ENCODE peak calls at places on chromosomes 16 and 17, in five cellular contexts. N, O, L, C and W are unnamed samples.

GRCh38 chr17:50546701-50547034 is 306 bp upstream of the SPATA20 start:
- DNase-seq in N (no peak), O (no peak), L (no peak), C (no peak), W (no peak)

GRCh38 chr17:38733315-38734234 is 3.4 kb downstream of the CISD3 start:
- DNase-seq in N (peak; percentile 75), O (peak; percentile 73), L (peak; percentile 68), C (no peak), W (no peak)

GRCh38 chr16:12217341-12217740 is 240.8 kb downstream of the SNX29 start:
- DNase-seq in N (no peak), O (no peak), L (no peak), C (no peak), W (no peak)

GRCh38 chr17:63274156-63274555 is 171.9 kb downstream of the CYB561 start:
- DNase-seq in N (no peak), O (no peak), L (no peak), C (no peak), W (no peak)

GRCh38 chr16:82091225-82091624 is 56.2 kb downstream of the HSD17B2 start:
- DNase-seq in N (no peak), O (no peak), L (no peak), C (no peak), W (no peak)

GRCh38 chr17:44909681-44910144 is 5.6 kb downstream of the GFAP start:
- DNase-seq in N (no peak), O (no peak), L (no peak), C (no peak), W (no peak)

GRCh38 chr17:35879748-35880654 is at the start of gene CCL5:
- DNase-seq in N (no peak), O (no peak), L (no peak), C (peak; percentile 84), W (no peak)

GRCh38 chr17:74756891-74757290 is 8.5 kb downstream of the NHERF1 start:
- DNase-seq in N (no peak), O (no peak), L (no peak), C (no peak), W (no peak)

GRCh38 chr17:78379134-78379497 is 667 bp downstream of the PGS1 start:
- DNase-seq in N (no peak), O (no peak), L (peak; percentile 81), C (no peak), W (no peak)

GRCh38 chr17:27087935-27088766 is 205.8 kb upstream of the WSB1 start:
- DNase-seq in N (no peak), O (no peak), L (no peak), C (no peak), W (no peak)

GRCh38 chr17:73455050-73455687 is 143.4 kb upstream of the CDC42EP4 start:
- DNase-seq in N (no peak), O (no peak), L (no peak), C (no peak), W (no peak)

GRCh38 chr16:88393571-88393970 is 10.8 kb downstream of the ZNF469 start:
- DNase-seq in N (no peak), O (no peak), L (no peak), C (no peak), W (no peak)

GRCh38 chr17:499836-500543 is 147.4 kb upstream of the RPH3AL start:
- DNase-seq in N (no peak), O (peak; percentile 23), L (no peak), C (no peak), W (no peak)

GRCh38 chr17:37028040-37028439 is 79.3 kb downstream of the AATF start:
- DNase-seq in N (no peak), O (no peak), L (no peak), C (no peak), W (no peak)

GRCh38 chr17:44557653-44558285 is 485 bp downstream of the FZD2 start:
- DNase-seq in N (no peak), O (peak; percentile 64), L (no peak), C (no peak), W (no peak)

GRCh38 chr16:70665806-70666735 is 19.7 kb downstream of the IL34 start:
- DNase-seq in N (no peak), O (no peak), L (no peak), C (no peak), W (no peak)

GRCh38 chr17:62091804-62092203 is 26.7 kb upstream of the MED13 start:
- DNase-seq in N (no peak), O (no peak), L (no peak), C (no peak), W (no peak)

GRCh38 chr16:47392114-47392513 is 68.7 kb downstream of the ITFG1 start:
- DNase-seq in N (no peak), O (no peak), L (peak; percentile 53), C (peak; percentile 40), W (no peak)

GRCh38 chr17:66422181-66422580 is 119.8 kb downstream of the PRKCA start:
- DNase-seq in N (peak; percentile 51), O (no peak), L (no peak), C (no peak), W (no peak)

GRCh38 chr17:31787857-31788570 is 71.0 kb downstream of the COPRS start:
- DNase-seq in N (no peak), O (no peak), L (peak; percentile 15), C (no peak), W (no peak)

GRCh38 chr17:49582789-49583188 is 7.1 kb downstream of the NXPH3 start:
- DNase-seq in N (no peak), O (no peak), L (no peak), C (no peak), W (no peak)

GRCh38 chr17:7775058-7775457 is 57.5 kb downstream of the DNAH2 start:
- DNase-seq in N (no peak), O (no peak), L (no peak), C (no peak), W (no peak)

GRCh38 chr17:74183411-74183810 is 20.1 kb upstream of the RPL38 start:
- DNase-seq in N (no peak), O (no peak), L (no peak), C (no peak), W (no peak)

GRCh38 chr17:41905172-41905571 is 13.6 kb downstream of the ACLY start:
- DNase-seq in N (no peak), O (no peak), L (no peak), C (no peak), W (no peak)

DNA sequence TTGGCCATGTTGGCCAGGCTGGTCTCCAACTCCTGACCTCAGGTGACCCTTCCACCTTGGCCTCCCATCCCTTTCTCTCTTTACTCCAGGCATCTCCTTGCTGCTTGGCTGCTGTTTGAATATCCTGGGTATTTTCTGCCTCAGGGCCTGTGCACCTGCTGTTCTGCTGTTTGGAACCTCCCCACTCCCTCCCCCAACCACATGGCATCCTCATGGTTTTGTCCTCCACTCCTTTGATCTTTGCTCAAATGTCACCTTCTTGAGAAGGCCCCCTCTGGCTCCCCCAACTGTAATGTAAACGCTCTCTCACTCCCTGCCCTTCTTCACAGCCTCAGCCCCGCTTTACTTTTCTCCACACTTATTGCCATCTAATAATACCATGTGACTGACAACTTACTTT is 152.0 kb downstream of the GSG1L start:
- DNase-seq in N (no peak), O (no peak), L (no peak), C (no peak), W (no peak)
- TF ChIP-seq JUNB in N (no peak), O (no peak), L (no peak), C (no peak), W (no peak)

DNA sequence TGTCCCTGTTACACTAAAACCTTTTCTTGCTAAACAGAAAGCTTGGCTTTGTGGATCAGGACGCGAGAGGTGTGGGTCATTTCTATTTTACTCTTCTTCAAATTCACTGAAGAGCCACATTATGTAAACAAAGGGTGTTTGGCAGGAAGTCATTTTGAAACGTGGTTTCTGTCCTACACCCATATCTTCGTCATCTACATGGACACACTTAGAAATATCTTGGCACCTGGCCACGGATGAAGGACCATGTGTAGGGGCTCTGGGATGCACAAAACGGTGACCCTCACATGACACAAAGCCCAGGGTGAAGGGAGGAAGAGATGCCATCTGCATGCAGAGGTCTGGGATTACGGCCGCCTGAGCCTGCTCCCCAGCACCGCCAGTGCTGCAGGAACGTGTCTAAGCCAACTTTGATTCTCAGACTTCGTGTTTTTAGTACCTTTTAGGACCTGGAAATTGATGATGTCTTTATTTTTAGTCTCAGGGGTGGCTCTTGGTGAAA is 130.2 kb upstream of the CHMP6 start:
- DNase-seq in N (no peak), O (no peak), L (no peak), C (no peak), W (no peak)
- TF ChIP-seq JUNB in N (no peak), O (no peak), L (no peak), C (no peak), W (no peak)

GRCh38 chr17:82101301-82101715 is 3.3 kb upstream of the FASN start:
- DNase-seq in N (no peak), O (no peak), L (no peak), C (no peak), W (no peak)
- TF ChIP-seq JUNB in N (no peak), O (no peak), L (no peak), C (no peak), W (no peak)

GRCh38 chr17:56886288-56886721 is 27.5 kb downstream of the TRIM25 start:
- DNase-seq in N (no peak), O (no peak), L (peak; percentile 72), C (no peak), W (no peak)

GRCh38 chr17:56887552-56888467 is 26.0 kb downstream of the TRIM25 start:
- DNase-seq in N (no peak), O (no peak), L (peak; percentile 72), C (no peak), W (no peak)

GRCh38 chr17:56887105-56887504 is 26.7 kb downstream of the TRIM25 start:
- DNase-seq in N (no peak), O (no peak), L (no peak), C (no peak), W (no peak)

GRCh38 chr17:56881685-56882295 is 32.1 kb downstream of the TRIM25 start:
- DNase-seq in N (no peak), O (no peak), L (no peak), C (no peak), W (no peak)

GRCh38 chr17:56884483-56885144 is 29.2 kb downstream of the TRIM25 start:
- DNase-seq in N (no peak), O (no peak), L (no peak), C (no peak), W (no peak)
- TF ChIP-seq JUNB in N (no peak), O (no peak), L (no peak), C (no peak), W (no peak)

GRCh38 chr16:2740476-2740875 is 12.0 kb upstream of the SRRM2 start:
- DNase-seq in N (no peak), O (no peak), L (no peak), C (no peak), W (no peak)
- TF ChIP-seq JUNB in N (no peak), O (no peak), L (no peak), C (no peak), W (no peak)

GRCh38 chr16:31407406-31407805 is 14.3 kb downstream of the ITGAD start:
- DNase-seq in N (no peak), O (no peak), L (no peak), C (no peak), W (no peak)
- TF ChIP-seq JUNB in N (no peak), O (no peak), L (no peak), C (no peak), W (no peak)

DNA sequence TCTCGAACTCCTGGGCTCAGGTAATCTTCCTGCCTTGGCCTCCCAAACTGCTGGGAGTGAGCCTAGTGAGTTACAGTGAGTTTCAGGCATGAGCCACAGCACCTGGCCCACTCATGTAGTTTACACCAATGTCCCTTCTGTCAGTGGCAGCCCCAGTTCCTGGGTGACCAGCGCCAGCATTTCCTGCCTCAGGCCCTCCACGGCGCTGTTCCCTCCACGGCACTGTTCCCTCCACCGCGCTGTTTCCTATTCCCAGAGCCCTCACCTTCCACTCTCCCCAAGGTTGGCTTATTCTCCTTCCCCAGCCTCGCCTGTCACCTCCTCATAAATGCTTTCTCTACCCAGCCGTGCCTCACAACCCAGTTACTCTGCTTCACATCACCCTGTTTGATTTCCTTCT is 32.6 kb downstream of the ITGAE start:
- DNase-seq in N (no peak), O (no peak), L (no peak), C (no peak), W (no peak)
- TF ChIP-seq JUNB in N (no peak), O (no peak), L (no peak), C (no peak), W (no peak)